ENCODE peak calls at places on chromosomes 11 and 22, in six cellular contexts. E is BJ; Q is naive thymus-derived CD4-positive, alpha-beta T cell; V is retinal pigment epithelial cell; R is lower lobe of right lung; G is iPS DF 6.9. C is an unnamed sample.

GRCh38 chr11:79208126-79208525 is 232.7 kb downstream of the TENM4 start:
- DNase-seq in E (no peak), Q (no peak), V (no peak), R (no peak), G (no peak), C (no peak)

GRCh38 chr11:34050536-34050935 is 995 bp upstream of the CAPRIN1 start:
- DNase-seq in E (no peak), Q (no peak), V (no peak), R (no peak), G (no peak), C (no peak)

GRCh38 chr11:112321521-112322172 is 61.0 kb upstream of the PLET1 start:
- DNase-seq in E (peak), Q (peak), V (peak), R (peak), G (no peak), C (no peak)

GRCh38 chr11:123137496-123138270 is 57.4 kb downstream of the CLMP start:
- DNase-seq in E (peak), Q (no peak), V (no peak), R (peak), G (peak), C (no peak)

GRCh38 chr11:116563028-116563712 is 209.6 kb downstream of the BUD13 start:
- DNase-seq in E (no peak), Q (no peak), V (no peak), R (peak), G (no peak), C (no peak)

GRCh38 chr11:58576792-58577440 is 1.3 kb upstream of the LPXN start:
- DNase-seq in E (no peak), Q (no peak), V (no peak), R (no peak), G (no peak), C (no peak)

GRCh38 chr11:103656382-103656781 is 380.1 kb upstream of the DDI1 start:
- DNase-seq in E (no peak), Q (no peak), V (no peak), R (no peak), G (no peak), C (no peak)

GRCh38 chr22:36453855-36454378 is 27.5 kb downstream of the TXN2 start:
- DNase-seq in E (no peak), Q (no peak), V (no peak), R (no peak), G (no peak), C (no peak)

GRCh38 chr11:66106786-66107599 is 36.9 kb downstream of the PACS1 start:
- DNase-seq in E (no peak), Q (no peak), V (no peak), R (no peak), G (no peak), C (no peak)

GRCh38 chr22:46865052-46865434 is 102.6 kb downstream of the TBC1D22A start:
- DNase-seq in E (no peak), Q (no peak), V (no peak), R (no peak), G (no peak), C (no peak)

GRCh38 chr22:30875481-30876215 is 92.9 kb downstream of the MORC2 start:
- DNase-seq in E (no peak), Q (no peak), V (no peak), R (peak), G (no peak), C (no peak)

GRCh38 chr22:42202669-42203068 is 67.8 kb downstream of the TCF20 start:
- DNase-seq in E (no peak), Q (no peak), V (peak), R (no peak), G (no peak), C (peak)

GRCh38 chr11:86722041-86722440 is 49.6 kb upstream of the ME3 start:
- DNase-seq in E (no peak), Q (no peak), V (no peak), R (no peak), G (no peak), C (no peak)

GRCh38 chr11:118915941-118916841 is 9.5 kb downstream of the BCL9L start:
- DNase-seq in E (no peak), Q (no peak), V (no peak), R (no peak), G (no peak), C (no peak)

GRCh38 chr11:124961972-124962609 is 8.1 kb downstream of the CCDC15 start:
- DNase-seq in E (no peak), Q (peak), V (peak), R (no peak), G (no peak), C (peak)

GRCh38 chr11:74749127-74749964 is 697 bp downstream of the RNF169 start:
- DNase-seq in E (no peak), Q (peak), V (no peak), R (peak), G (no peak), C (peak)

GRCh38 chr11:115501895-115502589 is 2.2 kb downstream of the CADM1 start:
- DNase-seq in E (no peak), Q (no peak), V (no peak), R (no peak), G (no peak), C (no peak)

GRCh38 chr11:133697603-133698002 is 147.7 kb downstream of the SPATA19 start:
- DNase-seq in E (no peak), Q (no peak), V (no peak), R (no peak), G (no peak), C (no peak)

GRCh38 chr11:22832315-22833041 is 2.9 kb upstream of the SVIP start:
- DNase-seq in E (no peak), Q (no peak), V (no peak), R (no peak), G (no peak), C (no peak)

GRCh38 chr11:72573380-72573949 is 100.8 kb downstream of the PDE2A start:
- DNase-seq in E (no peak), Q (no peak), V (no peak), R (no peak), G (no peak), C (peak)

GRCh38 chr11:113114452-113115027 is 153.3 kb downstream of the NCAM1 start:
- DNase-seq in E (no peak), Q (no peak), V (peak), R (no peak), G (no peak), C (no peak)

GRCh38 chr22:23763579-23764331 is 965 bp downstream of the C22orf15 start:
- DNase-seq in E (no peak), Q (peak), V (no peak), R (peak), G (no peak), C (no peak)

GRCh38 chr22:17628304-17629166 is at the start of gene ATP6V1E1:
- DNase-seq in E (peak), Q (peak), V (peak), R (peak), G (peak), C (peak)

GRCh38 chr22:17629167-17629489 is 579 bp upstream of the ATP6V1E1 start:
- DNase-seq in E (no peak), Q (no peak), V (no peak), R (no peak), G (no peak), C (no peak)

GRCh38 chr22:17627961-17628303 is 617 bp downstream of the ATP6V1E1 start:
- DNase-seq in E (no peak), Q (no peak), V (no peak), R (peak), G (no peak), C (no peak)

GRCh38 chr22:17631076-17631565 is 2.6 kb upstream of the ATP6V1E1 start:
- DNase-seq in E (no peak), Q (no peak), V (no peak), R (no peak), G (no peak), C (no peak)

GRCh38 chr22:17629646-17630045 is 1.1 kb upstream of the ATP6V1E1 start:
- DNase-seq in E (no peak), Q (no peak), V (no peak), R (no peak), G (no peak), C (no peak)
- H3K4me3 ChIP-seq in E (no peak), Q (no peak), V (no peak), R (peak), G (no peak), C (peak)

GRCh38 chr11:130037881-130038601 is 31.7 kb upstream of the APLP2 start:
- DNase-seq in E (no peak), Q (no peak), V (no peak), R (no peak), G (no peak), C (no peak)
- H3K4me3 ChIP-seq in E (no peak), Q (no peak), V (no peak), R (no peak), G (no peak), C (no peak)

GRCh38 chr11:76629853-76630599 is 40.5 kb downstream of the LRRC32 start:
- DNase-seq in E (no peak), Q (no peak), V (no peak), R (peak), G (no peak), C (no peak)
- H3K4me3 ChIP-seq in E (no peak), Q (no peak), V (no peak), R (peak), G (no peak), C (no peak)

GRCh38 chr11:18792066-18792591 is 531 bp upstream of the PTPN5 start:
- DNase-seq in E (no peak), Q (no peak), V (no peak), R (no peak), G (no peak), C (no peak)
- H3K4me3 ChIP-seq in E (no peak), Q (no peak), V (no peak), R (peak), G (peak), C (no peak)

GRCh38 chr11:63845305-63845704 is 6.4 kb downstream of the MARK2 start:
- DNase-seq in E (peak), Q (no peak), V (no peak), R (no peak), G (no peak), C (no peak)
- H3K4me3 ChIP-seq in E (no peak), Q (no peak), V (no peak), R (no peak), G (no peak), C (no peak)